ENCODE peak calls at places on chromosomes 1 and 21, in four cellular contexts. B is stomach, W is breast epithelium, P is Peyer's patch. H is an unnamed sample.

GRCh38 chr1:169634877-169635276 is 5.0 kb upstream of the SELP start:
- DNase-seq in B (no peak), W (no peak), P (no peak), H (no peak)

GRCh38 chr1:67578397-67579020 is 106.5 kb upstream of the GADD45A start:
- DNase-seq in B (peak), W (no peak), P (no peak), H (no peak)

GRCh38 chr1:51734899-51735745 is 118.2 kb downstream of the OSBPL9 start:
- DNase-seq in B (no peak), W (no peak), P (no peak), H (no peak)

GRCh38 chr1:167196185-167196584 is 24.5 kb upstream of the POU2F1 start:
- DNase-seq in B (no peak), W (no peak), P (no peak), H (no peak)

GRCh38 chr1:53541761-53542550 is 82.8 kb downstream of the DMRTB1 start:
- DNase-seq in B (no peak), W (no peak), P (no peak), H (no peak)

GRCh38 chr1:8370046-8370881 is 52.4 kb downstream of the SLC45A1 start:
- DNase-seq in B (no peak), W (no peak), P (no peak), H (peak)

GRCh38 chr1:77834771-77835334 is 53.6 kb upstream of the NEXN start:
- DNase-seq in B (no peak), W (peak), P (no peak), H (peak)

GRCh38 chr1:204285438-204286322 is 71.9 kb upstream of the GOLT1A start:
- DNase-seq in B (no peak), W (no peak), P (no peak), H (no peak)

GRCh38 chr1:98034505-98034904 is 113.7 kb upstream of the DPYD start:
- DNase-seq in B (no peak), W (no peak), P (no peak), H (no peak)

GRCh38 chr1:80272495-80272894 is 1266.0 kb upstream of the ADGRL4 start:
- DNase-seq in B (no peak), W (no peak), P (no peak), H (no peak)

GRCh38 chr1:26961826-26962225 is 1.6 kb upstream of the KDF1 start:
- DNase-seq in B (no peak), W (no peak), P (no peak), H (no peak)

GRCh38 chr1:227947678-227948492 is at the start of gene WNT9A:
- DNase-seq in B (peak), W (no peak), P (no peak), H (peak)

GRCh38 chr1:81702903-81703302 is 97.8 kb upstream of the ADGRL2 start:
- DNase-seq in B (no peak), W (no peak), P (no peak), H (no peak)

GRCh38 chr1:209651148-209651547 is 1.1 kb downstream of the LAMB3 start:
- DNase-seq in B (peak), W (peak), P (no peak), H (no peak)

GRCh38 chr1:218344814-218345672 is at the start of gene TGFB2:
- DNase-seq in B (no peak), W (peak), P (peak), H (peak)

GRCh38 chr21:27476696-27477095 is 509.8 kb upstream of the ADAMTS5 start:
- DNase-seq in B (no peak), W (no peak), P (no peak), H (no peak)

GRCh38 chr1:53696578-53696977 is 42.4 kb downstream of the GLIS1 start:
- DNase-seq in B (no peak), W (no peak), P (no peak), H (no peak)

GRCh38 chr1:219312967-219313366 is 139.3 kb downstream of the LYPLAL1 start:
- DNase-seq in B (no peak), W (no peak), P (no peak), H (no peak)

GRCh38 chr21:31618696-31619430 is 40.6 kb upstream of the SOD1 start:
- DNase-seq in B (no peak), W (no peak), P (no peak), H (no peak)

GRCh38 chr1:225851810-225852209 is 30.4 kb downstream of the TMEM63A start:
- DNase-seq in B (no peak), W (no peak), P (peak), H (no peak)

GRCh38 chr1:167270230-167270817 is 49.6 kb downstream of the POU2F1 start:
- DNase-seq in B (no peak), W (no peak), P (no peak), H (no peak)

GRCh38 chr1:223500560-223501425 is 107.6 kb downstream of the CCDC185 start:
- DNase-seq in B (no peak), W (peak), P (no peak), H (peak)

GRCh38 chr21:45393833-45394638 is 10.9 kb upstream of the COL18A1 start:
- DNase-seq in B (no peak), W (no peak), P (no peak), H (no peak)

GRCh38 chr1:234409328-234409727 is 36.1 kb downstream of the COA6 start:
- DNase-seq in B (no peak), W (no peak), P (no peak), H (no peak)

GRCh38 chr1:15051898-15052528 is 101.5 kb upstream of the TMEM51 start:
- DNase-seq in B (no peak), W (no peak), P (no peak), H (no peak)

GRCh38 chr1:30823627-30823968 is 66.0 kb upstream of the LAPTM5 start:
- DNase-seq in B (no peak), W (no peak), P (no peak), H (no peak)

DNA sequence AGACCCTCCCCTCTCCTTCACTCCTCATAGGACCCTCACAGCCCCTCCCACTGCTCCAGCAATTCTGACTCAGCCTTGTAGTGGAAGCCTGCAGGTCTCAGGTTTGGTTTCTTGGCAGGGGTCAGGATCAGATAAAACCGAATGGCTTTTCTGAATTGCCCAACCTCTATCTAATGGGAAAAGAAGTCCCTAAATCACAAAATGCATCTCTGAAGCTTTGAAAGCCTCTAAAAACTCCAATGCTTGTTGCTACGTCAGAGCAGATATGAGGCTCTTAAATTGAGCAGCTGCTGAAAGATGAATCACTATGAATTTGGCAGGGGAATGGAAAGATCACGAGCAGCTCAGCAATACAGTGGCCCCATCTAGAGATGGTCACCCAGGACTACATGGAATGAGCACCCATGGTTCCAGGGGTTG is 74.5 kb downstream of the NID1 start:
- DNase-seq in B (no peak), W (no peak), P (no peak), H (no peak)
- TF ChIP-seq CTCF in B (no peak), W (no peak), P (no peak), H (no peak)

GRCh38 chr1:21260405-21261129 is 29.7 kb downstream of the ECE1 start:
- DNase-seq in B (no peak), W (no peak), P (no peak), H (no peak)

GRCh38 chr1:21263653-21264225 is 26.5 kb downstream of the ECE1 start:
- DNase-seq in B (no peak), W (no peak), P (no peak), H (no peak)

GRCh38 chr1:21261551-21262281 is 28.5 kb downstream of the ECE1 start:
- DNase-seq in B (peak), W (peak), P (no peak), H (peak)

GRCh38 chr1:21263052-21263429 is 27.2 kb downstream of the ECE1 start:
- DNase-seq in B (no peak), W (no peak), P (no peak), H (no peak)

GRCh38 chr1:21262282-21263051 is 27.8 kb downstream of the ECE1 start:
- DNase-seq in B (peak), W (peak), P (no peak), H (peak)
- TF ChIP-seq POLR2A in B (no peak), W (no peak), P (no peak), H (no peak)

DNA sequence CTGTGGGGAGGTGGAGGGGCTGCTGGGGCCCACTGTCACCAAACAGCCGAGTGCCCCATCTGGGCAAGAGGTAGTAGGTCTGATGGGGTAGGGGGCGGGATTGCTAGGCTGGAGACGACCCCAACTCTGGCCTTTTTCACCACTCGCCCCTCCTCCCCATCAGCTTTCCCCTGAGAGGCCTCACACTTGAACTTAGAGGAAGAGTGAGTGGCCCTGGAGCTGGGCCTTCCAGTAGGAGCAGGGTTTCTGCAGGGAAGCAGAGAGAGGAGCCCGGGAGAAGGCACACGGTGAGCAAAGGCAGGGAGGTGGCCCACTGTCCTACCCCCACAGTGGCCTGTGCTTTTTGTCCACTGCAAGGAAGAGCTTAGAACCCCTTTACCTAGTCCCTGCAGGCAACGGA is 111.9 kb upstream of the WNT4 start:
- DNase-seq in B (no peak), W (no peak), P (no peak), H (peak)
- H3K27ac ChIP-seq in B (no peak), W (no peak), P (peak), H (no peak)

GRCh38 chr1:44267438-44267837 is 54.2 kb downstream of the DMAP1 start:
- DNase-seq in B (no peak), W (no peak), P (no peak), H (no peak)
- TF ChIP-seq CTCF in B (no peak), W (no peak), P (no peak), H (no peak)

DNA sequence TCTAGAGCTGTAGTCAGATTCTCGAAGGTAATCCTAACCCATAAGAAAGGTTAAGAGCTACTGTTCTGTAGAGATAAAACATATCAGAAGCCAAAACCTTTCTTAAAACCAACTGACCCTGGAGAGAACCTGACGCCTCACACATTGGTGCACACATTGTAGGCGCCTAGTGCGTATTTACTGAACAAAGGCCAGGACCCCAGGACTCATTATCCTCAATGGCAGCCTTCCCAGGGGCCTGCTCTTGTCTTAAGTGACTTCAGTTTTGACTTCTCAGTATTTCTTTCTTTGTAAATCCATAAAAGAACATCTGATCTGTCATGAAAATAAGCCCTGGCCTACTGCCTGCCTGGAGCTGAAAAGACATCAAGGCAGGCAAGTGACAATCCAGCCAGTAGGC is 27.6 kb downstream of the ABCA4 start:
- DNase-seq in B (no peak), W (no peak), P (no peak), H (no peak)
- TF ChIP-seq POLR2A in B (no peak), W (no peak), P (no peak), H (no peak)

GRCh38 chr1:245118806-245119205 is 36.0 kb upstream of the KIF26B start:
- DNase-seq in B (no peak), W (no peak), P (no peak), H (no peak)

GRCh38 chr1:245124644-245125043 is 30.1 kb upstream of the KIF26B start:
- DNase-seq in B (no peak), W (no peak), P (no peak), H (no peak)

GRCh38 chr1:245124241-245124640 is 30.5 kb upstream of the KIF26B start:
- DNase-seq in B (no peak), W (no peak), P (no peak), H (no peak)

GRCh38 chr1:245118066-245118465 is 36.7 kb upstream of the KIF26B start:
- DNase-seq in B (no peak), W (no peak), P (no peak), H (no peak)

DNA sequence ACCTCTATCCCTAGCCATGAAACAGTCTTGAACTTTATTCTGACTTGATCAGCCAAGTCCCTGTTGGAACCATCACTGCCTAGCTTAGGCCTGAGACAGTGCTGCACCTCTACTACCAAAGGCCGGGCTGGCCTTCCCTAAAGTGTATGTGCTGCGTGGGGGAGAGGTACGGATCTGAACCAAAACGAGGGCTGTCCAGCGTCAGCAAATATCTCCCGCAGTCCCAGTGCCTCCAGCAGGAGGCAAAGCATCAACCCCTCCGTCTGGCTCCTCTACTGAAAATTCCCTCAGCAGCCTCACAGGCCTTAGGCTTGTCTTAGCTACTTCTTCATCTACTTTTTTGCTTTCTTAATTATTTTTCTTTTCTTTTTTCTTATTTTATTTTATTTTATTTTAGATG is 33.3 kb upstream of the KIF26B start:
- DNase-seq in B (no peak), W (no peak), P (no peak), H (no peak)
- H3K27ac ChIP-seq in B (no peak), W (no peak), P (no peak), H (no peak)

DNA sequence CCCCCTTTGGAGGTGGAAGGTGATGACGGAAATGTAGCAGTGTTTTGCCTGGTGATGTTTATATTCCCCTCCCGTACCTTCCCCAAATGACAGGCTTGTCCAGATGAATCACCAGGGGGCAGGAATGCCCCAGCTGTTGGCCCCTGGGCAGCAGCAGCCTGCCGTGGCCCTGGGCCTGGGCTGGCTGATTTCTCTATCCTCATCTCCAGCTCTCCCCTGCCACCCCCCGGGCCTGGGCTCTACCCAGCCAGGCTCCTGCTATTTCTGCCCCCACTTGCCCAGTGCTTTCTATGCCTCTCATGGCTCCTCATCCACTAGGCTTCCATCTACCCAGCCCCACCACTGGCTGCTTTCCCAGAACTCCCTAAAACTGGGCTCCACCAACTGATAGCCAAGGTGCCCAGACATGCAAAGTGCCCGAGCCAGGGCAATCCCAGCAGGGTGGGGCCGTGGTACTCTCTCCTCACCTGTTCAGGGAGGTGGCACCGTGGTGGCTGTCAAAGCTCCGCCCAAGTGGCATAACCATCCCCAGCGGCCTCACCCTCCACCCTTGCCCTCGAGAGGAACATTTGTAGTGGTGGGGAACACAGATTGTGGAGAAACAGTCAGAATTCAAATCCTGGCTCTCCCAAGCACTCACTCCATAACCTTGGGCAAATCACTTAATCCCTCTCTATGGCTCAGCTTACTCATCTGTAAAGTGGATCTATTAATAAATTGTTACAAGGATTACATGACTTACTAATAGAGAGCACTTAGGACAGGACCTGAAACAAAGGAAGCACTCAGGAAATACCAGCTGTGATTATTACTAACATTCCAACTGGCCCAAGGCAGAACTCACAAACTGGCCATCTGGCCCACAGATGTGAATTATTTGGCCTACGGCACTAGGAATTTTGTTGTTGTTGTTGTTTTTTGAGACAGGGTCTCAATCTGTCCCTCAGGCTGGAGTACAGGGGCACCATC is 12.8 kb upstream of the ECE1 start:
- DNase-seq in B (no peak), W (no peak), P (no peak), H (peak)
- TF ChIP-seq CTCF in B (no peak), W (no peak), P (no peak), H (no peak)

GRCh38 chr1:212285685-212286436 is 651 bp downstream of the PPP2R5A start:
- DNase-seq in B (peak), W (peak), P (peak), H (peak)
- TF ChIP-seq POLR2A in B (peak), W (no peak), P (peak), H (no peak)

GRCh38 chr1:154488942-154489341 is 13.1 kb upstream of the TDRD10 start:
- DNase-seq in B (peak), W (no peak), P (no peak), H (no peak)

GRCh38 chr1:154481058-154481457 is 21.0 kb upstream of the TDRD10 start:
- DNase-seq in B (peak), W (no peak), P (no peak), H (no peak)

GRCh38 chr1:154485905-154486304 is 16.1 kb upstream of the TDRD10 start:
- DNase-seq in B (peak), W (no peak), P (no peak), H (no peak)

GRCh38 chr1:154483941-154484803 is 17.8 kb upstream of the TDRD10 start:
- DNase-seq in B (peak), W (no peak), P (no peak), H (peak)

DNA sequence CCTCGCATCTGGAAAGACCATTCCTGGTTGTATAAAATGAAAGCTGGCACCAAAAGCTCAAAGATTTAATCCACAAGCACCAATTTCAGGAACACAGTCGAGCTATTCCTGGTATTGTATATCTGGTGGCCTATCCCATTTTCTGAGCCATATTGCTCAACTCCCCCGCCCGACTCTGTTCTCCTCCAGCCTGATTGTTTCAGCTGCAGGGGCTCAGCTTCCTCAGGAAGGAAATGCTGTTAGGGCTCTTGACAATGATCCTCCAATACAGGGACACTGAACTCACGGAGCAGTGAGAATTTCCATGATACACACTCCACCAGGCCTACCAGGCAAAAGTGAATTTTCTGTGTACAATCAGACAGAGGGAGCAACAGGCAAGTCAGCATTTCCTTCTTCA is 16.9 kb upstream of the TDRD10 start:
- DNase-seq in B (peak), W (no peak), P (no peak), H (peak)
- H3K27ac ChIP-seq in B (peak), W (no peak), P (no peak), H (peak)

DNA sequence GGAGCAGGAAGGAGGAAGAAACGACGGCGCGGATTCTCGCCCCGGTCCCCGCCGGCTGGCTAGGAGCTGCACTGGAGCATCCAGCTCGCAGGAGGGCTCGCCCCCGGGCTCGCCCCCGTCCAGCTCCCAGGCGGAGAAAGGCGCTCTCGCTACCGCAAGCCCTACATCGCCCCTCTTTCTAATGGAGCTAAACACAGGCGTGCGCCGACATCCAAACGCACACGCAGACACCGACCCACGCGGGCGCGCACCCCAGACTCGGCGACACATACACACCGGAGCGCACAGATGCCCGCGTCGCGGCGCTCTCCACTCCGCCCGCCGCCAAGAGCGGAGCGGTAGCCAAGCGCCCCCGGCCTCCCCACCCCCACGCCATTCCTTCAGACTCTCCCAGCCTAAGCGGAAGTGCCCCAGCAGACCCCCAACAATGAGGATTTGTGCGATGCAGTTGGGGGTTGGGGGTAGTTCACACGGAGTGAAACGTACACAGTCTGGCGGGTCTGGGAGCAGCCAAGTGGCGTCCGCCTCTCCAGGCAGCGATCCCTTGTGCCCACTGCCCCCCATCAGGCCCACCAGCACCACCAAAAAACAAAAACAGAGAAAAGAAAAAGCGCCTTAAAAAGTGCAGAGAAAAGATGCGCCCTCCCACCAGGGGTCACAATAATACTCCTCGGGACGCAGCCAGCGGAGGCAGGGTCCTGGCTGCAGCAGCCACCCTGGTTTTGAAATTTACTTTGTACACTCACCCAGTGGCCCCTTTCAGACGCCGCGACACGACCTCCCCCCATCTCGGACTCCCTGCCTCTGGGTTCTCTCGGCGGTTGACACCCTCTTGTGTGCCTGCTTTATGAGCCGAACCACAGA is 1.4 kb downstream of the DAB1 start:
- DNase-seq in B (no peak), W (no peak), P (no peak), H (no peak)
- TF ChIP-seq CTCF in B (no peak), W (no peak), P (no peak), H (no peak)